ENCODE peak calls at places on chromosomes 12 and 14, in six cellular contexts. R is lower leg skin, P is progenitor cell of endocrine pancreas, Y is NCI-H345, A is small intestine, L is M059J. Q is an unnamed sample.

GRCh38 chr14:75264036-75264435 is 14.6 kb upstream of the FOS start:
- DNase-seq in A (no peak), P (no peak), L (no peak), Y (no peak), R (peak; percentile 74), Q (no peak)

GRCh38 chr12:71070416-71071155 is 87.2 kb downstream of the TSPAN8 start:
- DNase-seq in P (no peak), L (no peak), A (no peak), Y (no peak), R (no peak), Q (no peak)

GRCh38 chr12:18754118-18754707 is 16.3 kb downstream of the CAPZA3 start:
- DNase-seq in R (no peak), P (no peak), A (no peak), L (no peak), Y (no peak), Q (no peak)

GRCh38 chr12:67447180-67447579 is 178.0 kb downstream of the CAND1 start:
- DNase-seq in A (no peak), P (no peak), R (no peak), Y (no peak), L (no peak), Q (no peak)

GRCh38 chr12:57089259-57090245 is 638 bp downstream of the NAB2 start:
- DNase-seq in A (peak; percentile 58), P (no peak), R (peak; percentile 73), Y (peak; percentile 6), L (peak; percentile 42), Q (peak; percentile 75)

GRCh38 chr14:103847954-103848719 is 762 bp upstream of the PPP1R13B start:
- DNase-seq in Y (peak; percentile 51), L (no peak), P (peak; percentile 31), R (no peak), A (no peak), Q (no peak)

GRCh38 chr14:85532981-85533820 is 3.3 kb downstream of the FLRT2 start:
- DNase-seq in A (no peak), P (peak; percentile 43), R (peak; percentile 63), Y (peak; percentile 75), L (no peak), Q (peak; percentile 77)

GRCh38 chr12:1835178-1836131 is 15.1 kb downstream of the LRTM2 start:
- DNase-seq in Y (peak; percentile 68), R (no peak), P (no peak), A (no peak), L (no peak), Q (no peak)

GRCh38 chr14:43528321-43528720 is 978.8 kb downstream of the FSCB start:
- DNase-seq in A (no peak), Y (no peak), P (no peak), L (no peak), R (no peak), Q (no peak)

GRCh38 chr12:42128327-42128726 is 16.3 kb downstream of the GXYLT1 start:
- DNase-seq in A (peak; percentile 11), Y (no peak), L (peak; percentile 56), R (no peak), P (no peak), Q (no peak)

Q was measured in type B pancreatic cell.